ENCODE peak calls at places on chromosome 21, in seven cellular contexts. I is A549; Q is CD8-positive, alpha-beta memory T cell; K is mammary epithelial cell; R is tibial artery; H is esophagus squamous epithelium; V is transverse colon. G is an unnamed sample. For H3K4me1, the result is how much of the 10 kb centered on the place peaks cover.

GRCh38 chr21:36188081-36188681 is 31.6 kb downstream of the DOP1B start:
- DNase-seq in I (peak), Q (no peak), K (no peak), R (no peak), H (no peak), V (peak), G (peak)

GRCh38 chr21:29193907-29194306 is 63.5 kb downstream of the MAP3K7CL start:
- DNase-seq in I (no peak), Q (no peak), K (no peak), R (no peak), H (no peak), V (no peak), G (no peak)

GRCh38 chr21:26047279-26047967 is 123.1 kb downstream of the APP start:
- DNase-seq in I (no peak), Q (no peak), K (no peak), R (no peak), H (no peak), V (no peak), G (no peak)

GRCh38 chr21:44865561-44866280 is 7.8 kb downstream of the PTTG1IP start:
- DNase-seq in I (no peak), Q (no peak), K (no peak), R (no peak), H (no peak), V (no peak), G (no peak)

GRCh38 chr21:14900058-14900457 is 164.7 kb downstream of the NRIP1 start:
- DNase-seq in I (no peak), Q (no peak), K (peak), R (no peak), H (no peak), V (no peak), G (no peak)

GRCh38 chr21:23699402-23699801 is 1907.9 kb downstream of the MRPL39 start:
- DNase-seq in I (no peak), Q (no peak), K (no peak), R (no peak), H (no peak), V (no peak), G (no peak)

GRCh38 chr21:45060675-45061311 is 13.6 kb upstream of the ADARB1 start:
- DNase-seq in I (no peak), Q (no peak), K (no peak), R (no peak), H (no peak), V (no peak), G (no peak)

GRCh38 chr21:46410516-46410915 is 48.2 kb upstream of the DIP2A start:
- DNase-seq in I (no peak), Q (no peak), K (no peak), R (no peak), H (no peak), V (no peak), G (no peak)

GRCh38 chr21:33951276-33952178 is 35.9 kb upstream of the ATP5PO start:
- DNase-seq in I (no peak), Q (no peak), K (no peak), R (no peak), H (no peak), V (no peak), G (no peak)

GRCh38 chr21:24265987-24266386 is 1341.3 kb downstream of the MRPL39 start:
- DNase-seq in I (no peak), Q (no peak), K (no peak), R (no peak), H (no peak), V (no peak), G (no peak)

GRCh38 chr21:18832950-18833349 is 429.4 kb upstream of the TMPRSS15 start:
- DNase-seq in I (peak), Q (no peak), K (peak), R (no peak), H (no peak), V (no peak), G (no peak)

GRCh38 chr21:45970674-45971486 is 10.7 kb upstream of the COL6A1 start:
- DNase-seq in I (peak), Q (no peak), K (no peak), R (peak), H (no peak), V (peak), G (peak)

GRCh38 chr21:45347048-45347711 is 57.8 kb upstream of the COL18A1 start:
- DNase-seq in I (no peak), Q (no peak), K (no peak), R (no peak), H (no peak), V (no peak), G (no peak)

GRCh38 chr21:45532826-45533730 is 9.2 kb downstream of the SLC19A1 start:
- DNase-seq in I (no peak), Q (no peak), K (no peak), R (peak), H (no peak), V (peak), G (no peak)

GRCh38 chr21:44442266-44443125 is 12.8 kb upstream of the LRRC3 start:
- DNase-seq in I (no peak), Q (no peak), K (no peak), R (peak), H (no peak), V (no peak), G (no peak)

GRCh38 chr21:16454371-16454770 is 724.6 kb downstream of the USP25 start:
- DNase-seq in I (peak), Q (no peak), K (no peak), R (no peak), H (no peak), V (no peak), G (no peak)

GRCh38 chr21:15010645-15011044 is 54.2 kb downstream of the NRIP1 start:
- DNase-seq in I (no peak), Q (no peak), K (no peak), R (no peak), H (no peak), V (no peak), G (no peak)

GRCh38 chr21:15896501-15896900 is 166.7 kb downstream of the USP25 start:
- DNase-seq in I (no peak), Q (no peak), K (no peak), R (no peak), H (no peak), V (no peak), G (no peak)

GRCh38 chr21:45331521-45332257 is 44.0 kb upstream of the POFUT2 start:
- DNase-seq in I (no peak), Q (no peak), K (no peak), R (peak), H (no peak), V (no peak), G (no peak)

GRCh38 chr21:37281579-37281978 is 14.4 kb upstream of the VPS26C start:
- DNase-seq in I (no peak), Q (no peak), K (no peak), R (no peak), H (no peak), V (no peak), G (no peak)

GRCh38 chr21:23949493-23949892 is 1657.8 kb downstream of the MRPL39 start:
- DNase-seq in I (no peak), Q (no peak), K (no peak), R (no peak), H (no peak), V (no peak), G (no peak)

GRCh38 chr21:32698286-32698685 is 29.5 kb downstream of the SYNJ1 start:
- DNase-seq in I (no peak), Q (no peak), K (no peak), R (no peak), H (no peak), V (no peak), G (no peak)

GRCh38 chr21:34018910-34019309 is 54.5 kb upstream of the MRPS6 start:
- DNase-seq in I (no peak), Q (no peak), K (no peak), R (no peak), H (no peak), V (no peak), G (no peak)

GRCh38 chr21:26443867-26444266 is 129.2 kb downstream of the CYYR1 start:
- DNase-seq in I (no peak), Q (no peak), K (peak), R (no peak), H (no peak), V (no peak), G (no peak)

GRCh38 chr21:45764792-45765191 is 121.3 kb downstream of the PCBP3 start:
- DNase-seq in I (no peak), Q (no peak), K (no peak), R (no peak), H (no peak), V (no peak), G (no peak)

GRCh38 chr21:36511484-36512227 is 31.7 kb upstream of the CLDN14 start:
- DNase-seq in I (no peak), Q (no peak), K (no peak), R (no peak), H (no peak), V (no peak), G (no peak)

GRCh38 chr21:36211660-36212512 is 55.3 kb downstream of the DOP1B start:
- DNase-seq in I (no peak), Q (no peak), K (peak), R (no peak), H (no peak), V (no peak), G (no peak)

GRCh38 chr21:19557046-19557445 is 1153.5 kb upstream of the TMPRSS15 start:
- DNase-seq in I (no peak), Q (no peak), K (no peak), R (no peak), H (no peak), V (no peak), G (no peak)

GRCh38 chr21:45618846-45619485 is 24.6 kb upstream of the PCBP3 start:
- DNase-seq in I (no peak), Q (no peak), K (peak), R (peak), H (no peak), V (no peak), G (peak)

GRCh38 chr21:16794944-16795343 is 717.9 kb upstream of the CXADR start:
- DNase-seq in I (peak), Q (no peak), K (peak), R (no peak), H (no peak), V (no peak), G (no peak)

DNA sequence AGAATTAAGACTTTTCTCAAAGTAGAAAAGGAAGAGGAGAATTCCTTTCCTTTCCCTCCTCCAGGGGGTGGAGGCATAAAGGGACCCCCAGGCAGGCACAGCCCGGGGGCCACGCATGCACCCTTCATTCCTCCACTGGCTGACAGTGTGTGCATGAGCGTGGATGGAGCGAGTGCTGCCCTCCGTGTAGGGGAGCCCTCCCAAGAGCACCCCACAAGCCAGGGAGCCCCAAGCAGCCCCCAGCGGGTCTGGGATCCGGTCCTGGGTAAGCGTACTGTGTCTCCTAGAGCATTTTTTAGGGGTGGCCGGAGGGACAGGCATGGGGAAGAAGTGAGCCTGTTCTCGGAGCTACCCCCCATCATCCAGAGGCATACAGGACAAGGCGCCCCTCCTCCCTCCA is 120.5 kb downstream of the SIK1 start:
- DNase-seq in I (no peak), Q (no peak), K (no peak), R (peak), H (no peak), V (no peak), G (no peak)
- H3K4me1 ChIP-seq in I (under half), Q (under half), K (under half), R (under half), H (under half), V (under half), G (under half)

DNA sequence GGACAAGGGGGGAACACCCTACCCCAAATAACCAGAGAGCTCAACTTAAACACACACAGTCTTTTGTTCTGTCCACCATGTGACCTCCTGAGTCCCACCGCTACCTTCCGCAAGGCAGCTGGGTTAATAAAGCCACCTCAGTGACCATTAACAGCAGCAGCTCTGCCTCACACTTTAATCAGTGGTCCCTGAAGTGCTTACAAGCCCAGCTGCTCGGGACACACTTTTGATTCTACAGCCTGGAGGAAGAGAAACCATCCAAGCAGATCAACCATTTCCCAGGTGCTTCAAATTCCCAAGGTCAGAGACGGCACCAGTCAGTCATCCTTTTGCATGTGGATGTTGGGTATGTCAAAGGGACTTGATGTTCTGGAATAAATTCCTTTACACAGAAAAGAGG is 70.1 kb downstream of the KCNJ15 start:
- DNase-seq in I (no peak), Q (no peak), K (no peak), R (no peak), H (no peak), V (no peak), G (no peak)
- H3K4me1 ChIP-seq in I (under half), Q (under half), K (under half), R (under half), H (half or more), V (under half), G (under half)

DNA sequence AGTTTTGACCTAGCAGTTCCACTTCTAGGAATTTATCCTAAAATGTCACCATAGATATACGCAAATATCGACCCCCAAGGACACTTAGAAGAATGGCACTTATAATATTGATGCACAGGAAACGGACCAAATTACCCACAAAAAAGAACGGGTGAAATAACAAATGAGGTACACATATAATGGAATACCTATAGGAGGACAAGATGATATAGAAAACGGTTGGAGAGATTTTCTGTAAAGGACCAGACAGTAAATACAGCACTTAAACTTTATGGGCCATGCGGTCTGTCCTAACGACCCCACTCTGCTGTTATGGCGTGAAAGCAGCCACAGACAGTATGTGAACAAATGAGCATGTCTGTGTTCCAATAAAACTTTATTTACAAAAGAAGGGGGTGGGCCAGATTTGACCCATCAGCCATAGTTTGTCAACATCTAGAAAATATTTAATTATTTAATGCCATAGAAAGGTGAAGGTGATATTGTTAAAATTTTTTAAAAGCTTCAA is 2.4 kb downstream of the TMPRSS3 start:
- DNase-seq in I (no peak), Q (no peak), K (no peak), R (no peak), H (no peak), V (no peak), G (no peak)
- H3K4me1 ChIP-seq in I (under half), Q (under half), K (under half), R (under half), H (under half), V (under half), G (under half)

DNA sequence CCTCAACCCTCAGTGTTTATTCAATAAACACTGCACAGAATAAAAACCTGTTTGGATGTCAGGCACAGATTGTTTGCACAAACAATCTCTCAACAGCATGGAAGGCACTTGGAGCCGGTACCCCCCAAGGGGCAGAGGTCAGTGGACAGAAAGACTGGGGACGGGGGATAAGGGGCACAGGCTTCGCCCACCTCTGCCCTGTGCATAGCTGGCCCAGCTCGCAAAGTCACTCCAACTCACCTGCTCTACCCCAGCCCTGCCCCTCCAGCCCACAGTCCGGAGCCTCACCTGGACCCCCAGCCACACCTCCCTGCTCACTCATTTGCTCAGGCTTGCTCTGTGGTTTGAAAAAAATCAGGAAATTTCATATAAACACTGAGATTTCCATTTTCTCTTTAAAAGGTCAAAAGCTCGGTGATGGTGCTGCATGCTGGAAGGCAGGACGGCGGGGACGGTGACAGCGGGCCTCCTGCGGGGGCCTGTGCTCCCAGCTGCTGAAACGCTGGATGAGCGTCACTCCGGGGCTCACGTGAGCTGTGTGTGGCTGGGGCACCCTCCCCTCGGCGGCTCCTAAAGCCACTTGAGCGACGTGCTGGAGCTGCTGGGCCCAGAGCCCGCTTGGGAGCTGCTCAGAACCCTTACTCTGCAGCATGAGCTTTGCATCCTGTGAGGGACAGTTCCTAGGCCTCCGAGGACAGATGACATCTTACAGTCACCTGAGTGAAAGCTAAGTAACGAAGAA is 54.5 kb downstream of the PRDM15 start:
- DNase-seq in I (no peak), Q (no peak), K (no peak), R (peak), H (no peak), V (no peak), G (peak)
- H3K4me1 ChIP-seq in I (under half), Q (under half), K (under half), R (under half), H (under half), V (under half), G (under half)

GRCh38 chr21:35169574-35169973 is 120.5 kb upstream of the RUNX1 start:
- DNase-seq in I (no peak), Q (no peak), K (no peak), R (no peak), H (no peak), V (no peak), G (no peak)

GRCh38 chr21:35170244-35170756 is 121.2 kb upstream of the RUNX1 start:
- DNase-seq in I (no peak), Q (no peak), K (no peak), R (no peak), H (no peak), V (no peak), G (no peak)

GRCh38 chr21:35172231-35172630 is 123.1 kb upstream of the RUNX1 start:
- DNase-seq in I (no peak), Q (peak), K (no peak), R (no peak), H (no peak), V (no peak), G (no peak)

GRCh38 chr21:35170818-35171217 is 121.7 kb upstream of the RUNX1 start:
- DNase-seq in I (no peak), Q (no peak), K (no peak), R (no peak), H (no peak), V (no peak), G (no peak)

DNA sequence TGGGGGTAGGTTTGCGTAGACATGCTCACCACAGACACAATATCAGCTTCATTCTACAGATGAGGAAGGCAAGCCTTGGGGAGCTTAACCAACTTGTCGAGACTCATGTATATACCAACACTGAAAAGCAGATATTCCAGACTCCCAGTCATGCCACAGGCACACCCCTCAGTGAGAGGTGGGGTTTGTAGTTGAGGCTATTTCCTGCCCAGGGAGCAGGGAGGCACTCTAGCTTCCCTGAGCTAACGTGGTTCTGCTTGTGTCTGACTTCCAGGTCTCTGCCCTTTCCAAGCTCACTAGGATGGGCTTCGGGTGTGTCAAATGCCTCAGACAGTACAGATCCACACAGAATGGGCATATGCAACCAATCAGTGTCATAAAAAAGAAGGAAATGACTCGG is 122.3 kb upstream of the RUNX1 start:
- DNase-seq in I (no peak), Q (no peak), K (no peak), R (no peak), H (no peak), V (no peak), G (no peak)
- H3K4me1 ChIP-seq in I (under half), Q (under half), K (under half), R (under half), H (under half), V (under half), G (under half)

DNA sequence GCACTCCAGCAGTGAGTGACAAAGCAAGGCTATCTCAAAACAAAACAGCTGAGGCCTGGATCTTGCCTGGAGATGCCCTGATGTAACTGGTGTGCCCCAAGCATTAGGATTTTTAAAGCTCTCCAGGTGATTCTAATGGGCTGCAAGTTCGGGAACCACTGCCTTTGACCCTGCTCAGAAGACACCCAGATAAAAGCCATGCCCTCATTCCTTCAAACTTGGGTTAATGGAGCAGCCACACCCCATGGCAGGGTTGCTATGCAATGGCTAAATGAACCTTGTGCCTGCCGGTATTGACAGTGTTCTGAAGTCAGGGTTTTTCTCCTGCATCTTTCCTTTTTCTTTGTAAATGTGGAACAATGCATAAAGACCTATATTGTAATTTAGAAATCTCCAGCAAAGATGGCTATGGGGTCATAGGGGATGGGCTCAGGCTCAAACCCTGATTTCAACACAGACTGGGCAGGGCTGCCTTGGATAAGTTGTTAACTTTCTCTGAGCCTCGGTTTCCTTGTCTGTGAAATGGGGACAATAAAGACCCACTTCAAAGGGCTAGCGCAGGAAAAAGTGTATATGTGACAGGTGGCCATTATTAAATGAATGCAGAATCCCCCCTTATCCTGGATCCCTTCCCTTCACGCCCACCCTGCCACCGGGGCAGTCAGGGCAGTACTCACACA is 453 bp downstream of the TFF3 start:
- DNase-seq in I (no peak), Q (no peak), K (no peak), R (no peak), H (no peak), V (peak), G (no peak)
- H3K4me1 ChIP-seq in I (under half), Q (under half), K (under half), R (under half), H (under half), V (half or more), G (under half)

G was measured in breast epithelium.